ENCODE peak calls at places on chromosomes 3 and 15, in nine cellular contexts. One of them, this sample, is unnamed.

GRCh38 chr15:93037341-93038063 is 51.5 kb downstream of the RGMA start:
- DNase-seq in endothelial cell of umbilical vein: no peak
- DNase-seq in PC-3: no peak
- DNase-seq in A673: no peak
- DNase-seq in MM.1S: no peak
- DNase-seq in HCT116: no peak
- DNase-seq in hepatocyte: peak
- DNase-seq in neural progenitor cell: peak
- DNase-seq in mammary epithelial cell: peak
- DNase-seq in this sample: peak

GRCh38 chr3:177523991-177524438 is 326.7 kb upstream of the TBL1XR1 start:
- DNase-seq in endothelial cell of umbilical vein: no peak
- DNase-seq in PC-3: peak
- DNase-seq in A673: no peak
- DNase-seq in MM.1S: no peak
- DNase-seq in HCT116: no peak
- DNase-seq in hepatocyte: peak
- DNase-seq in neural progenitor cell: no peak
- DNase-seq in mammary epithelial cell: peak
- DNase-seq in this sample: peak

GRCh38 chr3:42713747-42714146 is 11.1 kb upstream of the HHATL start:
- DNase-seq in endothelial cell of umbilical vein: no peak
- DNase-seq in PC-3: no peak
- DNase-seq in A673: no peak
- DNase-seq in MM.1S: no peak
- DNase-seq in HCT116: no peak
- DNase-seq in hepatocyte: no peak
- DNase-seq in neural progenitor cell: no peak
- DNase-seq in mammary epithelial cell: no peak
- DNase-seq in this sample: no peak

GRCh38 chr3:120429921-120430361 is 20.9 kb downstream of the FSTL1 start:
- DNase-seq in endothelial cell of umbilical vein: no peak
- DNase-seq in PC-3: no peak
- DNase-seq in A673: no peak
- DNase-seq in MM.1S: no peak
- DNase-seq in HCT116: no peak
- DNase-seq in hepatocyte: no peak
- DNase-seq in neural progenitor cell: no peak
- DNase-seq in mammary epithelial cell: no peak
- DNase-seq in this sample: peak

GRCh38 chr3:69012111-69012835 is 1.2 kb downstream of the EOGT start:
- DNase-seq in endothelial cell of umbilical vein: peak
- DNase-seq in PC-3: no peak
- DNase-seq in A673: no peak
- DNase-seq in MM.1S: no peak
- DNase-seq in HCT116: no peak
- DNase-seq in hepatocyte: peak
- DNase-seq in neural progenitor cell: no peak
- DNase-seq in mammary epithelial cell: peak
- DNase-seq in this sample: peak

GRCh38 chr15:78880828-78881227 is 8.1 kb downstream of the MORF4L1 start:
- DNase-seq in endothelial cell of umbilical vein: no peak
- DNase-seq in PC-3: no peak
- DNase-seq in A673: no peak
- DNase-seq in MM.1S: no peak
- DNase-seq in HCT116: no peak
- DNase-seq in hepatocyte: no peak
- DNase-seq in neural progenitor cell: no peak
- DNase-seq in mammary epithelial cell: no peak
- DNase-seq in this sample: no peak

GRCh38 chr3:23676093-23676492 is 129.7 kb upstream of the UBE2E1 start:
- DNase-seq in endothelial cell of umbilical vein: no peak
- DNase-seq in PC-3: peak
- DNase-seq in A673: no peak
- DNase-seq in MM.1S: no peak
- DNase-seq in HCT116: no peak
- DNase-seq in hepatocyte: no peak
- DNase-seq in neural progenitor cell: no peak
- DNase-seq in mammary epithelial cell: peak
- DNase-seq in this sample: peak

GRCh38 chr15:67300266-67300914 is 45.8 kb downstream of the IQCH start:
- DNase-seq in endothelial cell of umbilical vein: no peak
- DNase-seq in PC-3: no peak
- DNase-seq in A673: no peak
- DNase-seq in MM.1S: no peak
- DNase-seq in HCT116: no peak
- DNase-seq in hepatocyte: no peak
- DNase-seq in neural progenitor cell: no peak
- DNase-seq in mammary epithelial cell: no peak
- DNase-seq in this sample: no peak

DNA sequence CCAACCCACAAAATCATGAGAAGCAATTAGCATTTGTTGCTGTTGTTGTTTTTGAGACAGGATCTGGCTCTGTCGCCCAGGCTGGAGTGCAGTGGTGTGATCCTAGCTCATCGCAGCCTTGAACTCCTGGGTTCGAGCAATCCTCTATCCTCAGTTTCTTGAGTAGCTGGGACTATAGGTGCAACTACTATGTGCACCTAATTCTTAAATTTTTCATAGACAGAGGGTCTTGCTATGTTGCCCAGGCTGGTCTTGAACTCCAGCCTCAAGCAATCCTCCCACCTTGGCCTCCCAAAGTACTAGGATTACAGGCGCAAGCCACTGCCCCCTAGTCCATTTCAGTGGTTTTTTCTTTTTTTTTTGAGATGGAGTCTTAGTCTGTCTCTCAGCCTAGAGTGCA is 18.3 kb downstream of the PARP16 start:
- DNase-seq in endothelial cell of umbilical vein: no peak
- DNase-seq in PC-3: no peak
- DNase-seq in A673: no peak
- DNase-seq in MM.1S: no peak
- DNase-seq in HCT116: no peak
- DNase-seq in hepatocyte: no peak
- DNase-seq in neural progenitor cell: no peak
- DNase-seq in mammary epithelial cell: no peak
- DNase-seq in this sample: no peak
- TF ChIP-seq EZH2 in endothelial cell of umbilical vein: no peak
- TF ChIP-seq EZH2 in PC-3: no peak
- TF ChIP-seq EZH2 in A673: no peak
- TF ChIP-seq EZH2 in MM.1S: no peak
- TF ChIP-seq EZH2 in HCT116: no peak
- TF ChIP-seq EZH2 in hepatocyte: no peak
- TF ChIP-seq EZH2 in neural progenitor cell: no peak
- TF ChIP-seq EZH2 in mammary epithelial cell: no peak
- TF ChIP-seq EZH2 in this sample: no peak

DNA sequence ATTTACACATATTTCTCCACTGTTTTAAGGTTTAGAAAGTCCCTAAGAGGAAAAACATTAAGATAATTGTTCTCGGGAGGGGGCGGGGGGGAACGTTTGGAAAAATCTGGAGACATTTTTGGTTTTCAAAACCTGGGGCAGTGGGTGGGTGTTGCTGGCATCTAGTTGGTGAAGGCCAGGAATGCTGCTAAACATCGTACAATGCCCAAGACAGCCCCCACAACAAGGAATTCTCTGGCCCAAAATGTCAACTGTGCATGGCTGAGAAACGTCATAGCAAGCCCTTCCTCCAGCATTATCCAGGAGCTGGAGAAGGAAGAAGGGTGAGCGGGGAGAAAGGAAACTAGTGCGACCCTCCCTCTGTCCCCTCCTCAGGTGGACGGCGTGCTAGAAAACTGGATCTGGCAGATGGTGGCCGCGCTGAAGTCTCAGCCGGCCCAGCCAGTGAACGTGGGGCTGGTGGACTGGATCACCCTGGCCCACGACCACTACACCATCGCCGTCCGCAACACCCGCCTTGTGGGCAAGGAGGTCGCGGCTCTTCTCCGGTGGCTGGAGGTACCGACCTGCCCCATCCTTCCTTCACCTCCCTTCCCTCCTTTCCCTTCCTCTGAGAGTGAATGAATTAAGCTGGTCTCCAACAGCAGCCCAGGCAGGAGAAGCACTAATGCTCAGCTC is 109.8 kb downstream of the LIPC start:
- DNase-seq in endothelial cell of umbilical vein: no peak
- DNase-seq in PC-3: no peak
- DNase-seq in A673: no peak
- DNase-seq in MM.1S: no peak
- DNase-seq in HCT116: no peak
- DNase-seq in hepatocyte: no peak
- DNase-seq in neural progenitor cell: no peak
- DNase-seq in mammary epithelial cell: no peak
- DNase-seq in this sample: no peak
- H3K27ac ChIP-seq in endothelial cell of umbilical vein: no peak
- H3K27ac ChIP-seq in PC-3: no peak
- H3K27ac ChIP-seq in A673: no peak
- H3K27ac ChIP-seq in MM.1S: no peak
- H3K27ac ChIP-seq in HCT116: no peak
- H3K27ac ChIP-seq in hepatocyte: no peak
- H3K27ac ChIP-seq in neural progenitor cell: no peak
- H3K27ac ChIP-seq in mammary epithelial cell: no peak
- H3K27ac ChIP-seq in this sample: no peak

GRCh38 chr3:143955113-143955512 is 16.5 kb upstream of the DIPK2A start:
- DNase-seq in endothelial cell of umbilical vein: no peak
- DNase-seq in PC-3: no peak
- DNase-seq in A673: no peak
- DNase-seq in MM.1S: no peak
- DNase-seq in HCT116: no peak
- DNase-seq in hepatocyte: no peak
- DNase-seq in neural progenitor cell: no peak
- DNase-seq in mammary epithelial cell: no peak
- DNase-seq in this sample: no peak

GRCh38 chr3:143956858-143957257 is 14.8 kb upstream of the DIPK2A start:
- DNase-seq in endothelial cell of umbilical vein: no peak
- DNase-seq in PC-3: no peak
- DNase-seq in A673: no peak
- DNase-seq in MM.1S: peak
- DNase-seq in HCT116: no peak
- DNase-seq in hepatocyte: no peak
- DNase-seq in neural progenitor cell: no peak
- DNase-seq in mammary epithelial cell: no peak
- DNase-seq in this sample: peak

GRCh38 chr3:143961351-143961750 is 10.3 kb upstream of the DIPK2A start:
- DNase-seq in endothelial cell of umbilical vein: no peak
- DNase-seq in PC-3: no peak
- DNase-seq in A673: no peak
- DNase-seq in MM.1S: no peak
- DNase-seq in HCT116: no peak
- DNase-seq in hepatocyte: no peak
- DNase-seq in neural progenitor cell: no peak
- DNase-seq in mammary epithelial cell: no peak
- DNase-seq in this sample: no peak

GRCh38 chr3:143958966-143959365 is 12.7 kb upstream of the DIPK2A start:
- DNase-seq in endothelial cell of umbilical vein: no peak
- DNase-seq in PC-3: no peak
- DNase-seq in A673: no peak
- DNase-seq in MM.1S: no peak
- DNase-seq in HCT116: no peak
- DNase-seq in hepatocyte: no peak
- DNase-seq in neural progenitor cell: no peak
- DNase-seq in mammary epithelial cell: no peak
- DNase-seq in this sample: no peak

DNA sequence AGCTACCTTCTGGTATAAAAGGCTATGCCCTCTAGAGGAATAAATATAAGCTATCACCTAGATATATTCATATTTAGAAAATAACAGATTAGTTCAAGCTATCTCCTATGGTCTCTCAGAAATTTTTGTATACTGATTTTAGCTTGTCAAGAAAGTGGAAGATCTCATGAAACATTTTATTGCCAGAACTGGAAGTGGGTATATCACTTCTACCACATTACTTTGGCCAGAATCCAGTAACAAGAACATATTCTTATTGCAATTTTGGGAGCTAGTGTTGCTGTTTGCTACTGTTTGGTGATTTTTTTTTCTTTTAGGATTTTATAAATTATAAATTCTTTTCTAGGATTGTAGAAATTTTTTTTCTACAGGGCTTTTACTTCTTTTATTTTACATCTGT is 14.2 kb upstream of the DIPK2A start:
- DNase-seq in endothelial cell of umbilical vein: no peak
- DNase-seq in PC-3: no peak
- DNase-seq in A673: no peak
- DNase-seq in MM.1S: no peak
- DNase-seq in HCT116: no peak
- DNase-seq in hepatocyte: no peak
- DNase-seq in neural progenitor cell: no peak
- DNase-seq in mammary epithelial cell: no peak
- DNase-seq in this sample: no peak
- TF ChIP-seq CTCF in endothelial cell of umbilical vein: no peak
- TF ChIP-seq CTCF in PC-3: no peak
- TF ChIP-seq CTCF in A673: no peak
- TF ChIP-seq CTCF in MM.1S: peak
- TF ChIP-seq CTCF in HCT116: no peak
- TF ChIP-seq CTCF in hepatocyte: no peak
- TF ChIP-seq CTCF in neural progenitor cell: no peak
- TF ChIP-seq CTCF in mammary epithelial cell: no peak
- TF ChIP-seq CTCF in this sample: no peak

GRCh38 chr15:89376441-89376840 is 41.8 kb upstream of the POLG start:
- DNase-seq in endothelial cell of umbilical vein: no peak
- DNase-seq in PC-3: no peak
- DNase-seq in A673: no peak
- DNase-seq in MM.1S: no peak
- DNase-seq in HCT116: no peak
- DNase-seq in hepatocyte: no peak
- DNase-seq in neural progenitor cell: no peak
- DNase-seq in mammary epithelial cell: no peak
- DNase-seq in this sample: no peak

GRCh38 chr15:89377842-89378698 is 43.4 kb upstream of the POLG start:
- DNase-seq in endothelial cell of umbilical vein: no peak
- DNase-seq in PC-3: peak
- DNase-seq in A673: no peak
- DNase-seq in MM.1S: no peak
- DNase-seq in HCT116: no peak
- DNase-seq in hepatocyte: peak
- DNase-seq in neural progenitor cell: peak
- DNase-seq in mammary epithelial cell: peak
- DNase-seq in this sample: no peak

GRCh38 chr15:89374116-89375004 is 39.7 kb upstream of the POLG start:
- DNase-seq in endothelial cell of umbilical vein: no peak
- DNase-seq in PC-3: no peak
- DNase-seq in A673: no peak
- DNase-seq in MM.1S: no peak
- DNase-seq in HCT116: no peak
- DNase-seq in hepatocyte: no peak
- DNase-seq in neural progenitor cell: peak
- DNase-seq in mammary epithelial cell: no peak
- DNase-seq in this sample: no peak

GRCh38 chr15:89377042-89377841 is 42.6 kb upstream of the POLG start:
- DNase-seq in endothelial cell of umbilical vein: no peak
- DNase-seq in PC-3: no peak
- DNase-seq in A673: no peak
- DNase-seq in MM.1S: no peak
- DNase-seq in HCT116: no peak
- DNase-seq in hepatocyte: no peak
- DNase-seq in neural progenitor cell: peak
- DNase-seq in mammary epithelial cell: no peak
- DNase-seq in this sample: no peak

DNA sequence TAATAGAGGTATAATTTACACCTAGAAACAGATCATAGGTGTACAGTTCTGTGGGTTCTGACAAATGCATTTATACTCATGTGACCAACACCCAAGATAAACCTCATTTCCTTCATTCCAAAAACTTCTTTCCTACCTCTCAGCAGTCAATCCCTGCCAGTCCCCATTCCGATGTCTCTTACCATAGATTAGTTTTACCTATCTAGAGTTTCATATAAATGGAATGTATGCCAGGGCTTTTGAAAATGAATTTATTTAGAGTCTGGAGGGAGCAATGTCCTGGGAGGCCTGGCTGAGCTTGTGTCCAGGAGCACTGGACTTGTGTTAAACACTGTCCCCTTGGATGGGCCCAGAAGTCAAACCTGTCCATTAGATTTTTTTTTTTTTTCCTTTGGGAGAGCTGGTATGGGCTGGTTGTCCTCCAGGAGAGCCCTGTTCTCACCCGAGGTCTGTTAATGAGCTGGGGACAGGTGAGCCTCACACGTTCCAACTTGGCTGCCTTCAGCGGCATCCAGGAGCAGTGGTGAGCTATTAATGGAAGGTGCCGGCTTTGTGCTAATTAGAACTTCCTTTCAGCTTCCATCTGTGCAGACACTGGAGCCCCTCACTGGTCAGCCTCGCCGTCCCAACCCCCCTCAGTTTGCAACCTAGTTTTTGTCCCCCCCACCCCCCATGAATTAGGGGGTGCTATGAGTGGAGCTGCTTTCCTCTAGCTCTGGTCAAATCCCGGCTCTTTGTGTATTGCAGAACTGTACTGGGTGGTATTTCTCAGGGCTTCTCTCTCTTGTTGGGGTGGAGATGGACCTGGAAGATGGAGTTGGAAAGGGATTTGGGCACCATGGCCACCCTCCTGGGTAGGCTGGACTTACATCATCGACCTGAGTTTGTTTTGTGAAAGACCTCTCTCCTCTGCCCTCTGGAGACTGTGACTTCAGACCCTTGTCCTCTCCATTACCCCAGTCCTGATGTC is 40.8 kb upstream of the POLG start:
- DNase-seq in endothelial cell of umbilical vein: no peak
- DNase-seq in PC-3: no peak
- DNase-seq in A673: no peak
- DNase-seq in MM.1S: no peak
- DNase-seq in HCT116: no peak
- DNase-seq in hepatocyte: no peak
- DNase-seq in neural progenitor cell: no peak
- DNase-seq in mammary epithelial cell: no peak
- DNase-seq in this sample: no peak
- TF ChIP-seq EZH2 in endothelial cell of umbilical vein: peak
- TF ChIP-seq EZH2 in PC-3: no peak
- TF ChIP-seq EZH2 in A673: no peak
- TF ChIP-seq EZH2 in MM.1S: no peak
- TF ChIP-seq EZH2 in HCT116: no peak
- TF ChIP-seq EZH2 in hepatocyte: no peak
- TF ChIP-seq EZH2 in neural progenitor cell: no peak
- TF ChIP-seq EZH2 in mammary epithelial cell: no peak
- TF ChIP-seq EZH2 in this sample: no peak